ENCODE peak calls at places on chromosome 4, in five cellular contexts. One of them, this sample, is unnamed.

GRCh38 chr4:183288955-183289354 is 31.1 kb downstream of the CLDN22 start:
- DNase-seq in CD8-positive, alpha-beta T cell: no peak
- DNase-seq in GM23338: peak; percentile 4
- DNase-seq in mammary epithelial cell: no peak
- DNase-seq in Calu3: no peak
- DNase-seq in this sample: no peak

GRCh38 chr4:138919094-138919936 is 96.3 kb upstream of the NOCT start:
- DNase-seq in CD8-positive, alpha-beta T cell: no peak
- DNase-seq in GM23338: peak; percentile 90
- DNase-seq in mammary epithelial cell: peak; percentile 74
- DNase-seq in Calu3: peak; percentile 79
- DNase-seq in this sample: no peak

GRCh38 chr4:129193357-129194100 is 97.6 kb downstream of the C4orf33 start:
- DNase-seq in CD8-positive, alpha-beta T cell: no peak
- DNase-seq in GM23338: no peak
- DNase-seq in mammary epithelial cell: no peak
- DNase-seq in Calu3: no peak
- DNase-seq in this sample: no peak

GRCh38 chr4:37243061-37243460 is 1.5 kb upstream of the NWD2 start:
- DNase-seq in CD8-positive, alpha-beta T cell: no peak
- DNase-seq in GM23338: peak; percentile 59
- DNase-seq in mammary epithelial cell: no peak
- DNase-seq in Calu3: peak; percentile 2
- DNase-seq in this sample: no peak

GRCh38 chr4:118826723-118827444 is 9.0 kb downstream of the SEC24D start:
- DNase-seq in CD8-positive, alpha-beta T cell: no peak
- DNase-seq in GM23338: peak; percentile 21
- DNase-seq in mammary epithelial cell: no peak
- DNase-seq in Calu3: no peak
- DNase-seq in this sample: no peak

GRCh38 chr4:155509619-155510018 is 132.9 kb upstream of the MAP9 start:
- DNase-seq in CD8-positive, alpha-beta T cell: no peak
- DNase-seq in GM23338: no peak
- DNase-seq in mammary epithelial cell: no peak
- DNase-seq in Calu3: no peak
- DNase-seq in this sample: no peak

GRCh38 chr4:160202802-160203201 is 1099.9 kb downstream of the RAPGEF2 start:
- DNase-seq in CD8-positive, alpha-beta T cell: no peak
- DNase-seq in GM23338: no peak
- DNase-seq in mammary epithelial cell: peak; percentile 98
- DNase-seq in Calu3: no peak
- DNase-seq in this sample: no peak

GRCh38 chr4:66574145-66574978 is 904.1 kb upstream of the EPHA5 start:
- DNase-seq in CD8-positive, alpha-beta T cell: no peak
- DNase-seq in GM23338: peak; percentile 28
- DNase-seq in mammary epithelial cell: peak; percentile 63
- DNase-seq in Calu3: no peak
- DNase-seq in this sample: no peak

GRCh38 chr4:185888676-185889075 is 76.7 kb upstream of the SORBS2 start:
- DNase-seq in CD8-positive, alpha-beta T cell: no peak
- DNase-seq in GM23338: no peak
- DNase-seq in mammary epithelial cell: no peak
- DNase-seq in Calu3: no peak
- DNase-seq in this sample: no peak

GRCh38 chr4:102169345-102169744 is 175.9 kb downstream of the SLC39A8 start:
- DNase-seq in CD8-positive, alpha-beta T cell: no peak
- DNase-seq in GM23338: peak; percentile 52
- DNase-seq in mammary epithelial cell: no peak
- DNase-seq in Calu3: no peak
- DNase-seq in this sample: no peak

GRCh38 chr4:184416913-184417734 is 57.2 kb downstream of the IRF2 start:
- DNase-seq in CD8-positive, alpha-beta T cell: no peak
- DNase-seq in GM23338: no peak
- DNase-seq in mammary epithelial cell: peak; percentile 28
- DNase-seq in Calu3: no peak
- DNase-seq in this sample: peak; percentile 54

DNA sequence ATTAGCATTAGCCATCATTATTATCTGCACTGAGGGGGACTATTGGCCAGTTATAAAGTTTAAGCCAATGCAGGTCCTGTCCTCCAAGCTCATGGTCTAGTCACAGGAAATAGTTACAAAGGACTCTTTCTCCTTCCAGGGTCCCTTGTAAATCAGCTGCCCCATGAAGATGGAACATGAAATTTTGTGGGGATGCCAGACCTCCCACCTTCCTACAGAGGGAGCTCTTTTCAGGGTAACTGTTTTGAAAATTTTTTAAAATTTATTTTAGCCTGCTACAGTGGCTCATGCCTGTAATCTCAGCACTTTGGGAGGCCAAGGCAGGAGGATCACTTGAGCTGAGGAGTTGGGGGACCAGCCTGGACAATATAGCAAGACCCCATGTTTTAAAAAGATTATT is 124.4 kb upstream of the SLC34A2 start:
- DNase-seq in CD8-positive, alpha-beta T cell: no peak
- DNase-seq in GM23338: peak; percentile 56
- DNase-seq in mammary epithelial cell: no peak
- DNase-seq in Calu3: no peak
- DNase-seq in this sample: no peak
- TF ChIP-seq CTCF in CD8-positive, alpha-beta T cell: no peak
- TF ChIP-seq CTCF in GM23338: peak; percentile 65
- TF ChIP-seq CTCF in mammary epithelial cell: peak; percentile 40
- TF ChIP-seq CTCF in Calu3: peak; percentile 48
- TF ChIP-seq CTCF in this sample: no peak

DNA sequence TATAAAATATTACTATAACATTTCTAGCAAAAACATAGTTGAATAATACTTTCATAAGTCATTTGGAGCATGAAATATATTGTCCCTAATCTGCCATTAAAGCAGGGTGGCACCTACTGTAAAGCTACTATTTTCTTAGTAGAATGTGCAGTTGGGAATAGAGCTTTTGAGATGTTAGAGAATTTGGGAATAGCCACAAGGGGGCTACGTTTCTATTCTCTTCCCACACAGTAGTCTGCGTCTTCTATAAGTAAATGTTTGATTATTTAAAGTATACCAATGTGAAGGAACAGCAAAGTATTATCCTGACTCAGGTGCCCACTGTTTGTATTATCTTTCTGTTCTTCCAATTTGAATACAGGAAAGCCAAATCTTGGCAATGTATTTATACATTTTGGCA is 323.2 kb upstream of the GIMD1 start:
- DNase-seq in CD8-positive, alpha-beta T cell: no peak
- DNase-seq in GM23338: peak; percentile 53
- DNase-seq in mammary epithelial cell: no peak
- DNase-seq in Calu3: no peak
- DNase-seq in this sample: no peak
- TF ChIP-seq CTCF in CD8-positive, alpha-beta T cell: no peak
- TF ChIP-seq CTCF in GM23338: peak; percentile 53
- TF ChIP-seq CTCF in mammary epithelial cell: peak; percentile 16
- TF ChIP-seq CTCF in Calu3: no peak
- TF ChIP-seq CTCF in this sample: no peak

GRCh38 chr4:54446556-54446955 is 211.2 kb upstream of the KIT start:
- DNase-seq in CD8-positive, alpha-beta T cell: no peak
- DNase-seq in GM23338: no peak
- DNase-seq in mammary epithelial cell: no peak
- DNase-seq in Calu3: no peak
- DNase-seq in this sample: no peak

GRCh38 chr4:54439831-54440243 is 210.7 kb downstream of the PDGFRA start:
- DNase-seq in CD8-positive, alpha-beta T cell: no peak
- DNase-seq in GM23338: no peak
- DNase-seq in mammary epithelial cell: peak; percentile 47
- DNase-seq in Calu3: no peak
- DNase-seq in this sample: no peak

DNA sequence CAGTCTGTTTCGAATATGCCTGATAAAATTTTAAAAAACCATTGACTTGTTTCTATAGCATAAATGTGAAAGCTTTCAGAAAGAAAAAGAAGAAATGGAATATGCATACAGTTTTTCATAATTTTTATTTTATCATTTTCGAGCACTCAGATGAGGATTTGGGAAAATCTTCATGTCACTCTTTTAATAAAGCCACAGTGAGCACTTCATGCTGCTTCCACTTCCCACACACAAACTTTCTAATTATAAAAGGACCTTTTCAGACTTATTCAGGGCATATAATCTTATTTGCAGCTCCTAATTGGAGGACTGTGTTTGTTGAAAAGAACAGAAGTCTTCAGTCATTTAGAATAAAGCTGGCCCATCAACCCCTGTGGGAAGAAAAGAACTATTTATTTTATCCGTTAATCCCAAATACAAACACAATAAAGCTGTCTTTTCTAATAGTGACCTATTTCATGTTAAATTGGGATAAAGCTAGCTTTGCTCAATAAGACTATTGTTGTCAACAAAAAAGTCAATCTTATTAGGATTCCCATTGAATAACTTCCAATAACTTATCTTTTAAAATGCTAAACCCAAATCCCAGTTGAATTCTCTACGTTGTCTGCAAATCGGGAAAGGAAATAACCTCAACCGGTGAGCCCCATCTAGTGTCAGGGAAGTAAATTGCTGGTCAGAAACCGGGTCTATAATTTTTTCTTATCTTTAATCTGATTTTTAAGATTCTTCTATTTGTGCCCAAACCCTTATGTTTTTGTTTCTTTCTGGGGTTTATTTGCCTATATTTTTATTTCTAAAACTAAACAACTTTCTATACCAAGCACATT is 211.5 kb downstream of the PDGFRA start:
- DNase-seq in CD8-positive, alpha-beta T cell: no peak
- DNase-seq in GM23338: peak; percentile 66
- DNase-seq in mammary epithelial cell: peak; percentile 18
- DNase-seq in Calu3: peak; percentile 19
- DNase-seq in this sample: no peak
- TF ChIP-seq CTCF in CD8-positive, alpha-beta T cell: no peak
- TF ChIP-seq CTCF in GM23338: peak; percentile 70
- TF ChIP-seq CTCF in mammary epithelial cell: peak; percentile 67
- TF ChIP-seq CTCF in Calu3: no peak
- TF ChIP-seq CTCF in this sample: peak; percentile 45

DNA sequence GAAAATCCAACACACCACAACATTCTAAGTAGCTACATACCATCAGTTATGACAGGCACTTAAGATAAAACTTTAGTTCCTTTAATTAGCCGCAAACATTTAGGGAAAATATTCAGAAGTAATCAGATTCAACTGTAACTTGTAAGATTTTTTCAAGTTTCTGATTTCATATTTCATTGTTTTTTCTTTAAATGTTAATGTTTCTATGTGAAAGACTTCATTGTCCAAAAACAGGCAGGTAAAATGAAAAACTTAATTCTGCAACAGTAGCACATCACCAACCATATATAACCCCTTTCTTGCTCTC is 11.6 kb upstream of the ODAM start:
- DNase-seq in CD8-positive, alpha-beta T cell: no peak
- DNase-seq in GM23338: no peak
- DNase-seq in mammary epithelial cell: no peak
- DNase-seq in Calu3: no peak
- DNase-seq in this sample: no peak
- TF ChIP-seq CTCF in CD8-positive, alpha-beta T cell: no peak
- TF ChIP-seq CTCF in GM23338: no peak
- TF ChIP-seq CTCF in mammary epithelial cell: no peak
- TF ChIP-seq CTCF in Calu3: peak; percentile 22
- TF ChIP-seq CTCF in this sample: no peak